ENCODE peak calls at places on chromosomes 11 and 22, in seven cellular contexts. Q, K, O, C, B, F and Z are unnamed samples.

GRCh38 chr11:63508009-63508408 is 2.1 kb downstream of the LGALS12 start:
- DNase-seq in F (no peak), B (peak), C (no peak), Q (peak), O (no peak), K (peak), Z (no peak)

GRCh38 chr22:43118024-43118849 is 7.7 kb downstream of the BIK start:
- DNase-seq in K (no peak), F (no peak), C (no peak), O (no peak), B (no peak), Q (no peak), Z (no peak)

GRCh38 chr11:96054870-96055705 is 131.2 kb upstream of the MTMR2 start:
- DNase-seq in F (no peak), O (no peak), K (no peak), Q (peak), C (peak), B (peak), Z (no peak)

GRCh38 chr11:66001941-66002647 is at the start of the genes BANF1 and EIF1AD:
- DNase-seq in B (peak), C (peak), F (peak), O (peak), K (peak), Q (peak), Z (peak)

GRCh38 chr11:134488512-134488911 is 76.5 kb upstream of the B3GAT1 start:
- DNase-seq in Q (no peak), K (peak), O (no peak), B (no peak), C (no peak), F (no peak), Z (no peak)

GRCh38 chr11:20051783-20052399 is 108.4 kb downstream of the DBX1 start:
- DNase-seq in Q (no peak), C (no peak), O (no peak), B (no peak), K (no peak), F (no peak), Z (no peak)

GRCh38 chr22:31610611-31611010 is 51.4 kb downstream of the PISD start:
- DNase-seq in K (no peak), C (no peak), B (no peak), Q (no peak), O (no peak), F (no peak), Z (no peak)

GRCh38 chr22:17501679-17502285 is 61.5 kb upstream of the SLC25A18 start:
- DNase-seq in O (no peak), B (peak), Q (peak), K (peak), F (no peak), C (peak), Z (peak)

GRCh38 chr11:93001812-93002211 is 32.4 kb downstream of the MTNR1B start:
- DNase-seq in O (no peak), C (no peak), Q (no peak), K (no peak), F (no peak), B (no peak), Z (no peak)

GRCh38 chr22:35784633-35785032 is 67.0 kb downstream of the APOL5 start:
- DNase-seq in B (no peak), K (no peak), F (no peak), Q (no peak), C (no peak), O (no peak), Z (no peak)

GRCh38 chr11:73070653-73071052 is 71.5 kb downstream of the FCHSD2 start:
- DNase-seq in B (no peak), C (no peak), O (no peak), Q (no peak), K (no peak), F (no peak), Z (no peak)

GRCh38 chr22:19495562-19496323 is 16.0 kb downstream of the CDC45 start:
- DNase-seq in C (peak), F (no peak), Q (no peak), O (no peak), K (no peak), B (no peak), Z (no peak)

GRCh38 chr11:93756748-93757147 is 15.3 kb downstream of the C11orf54 start:
- DNase-seq in C (no peak), F (no peak), K (no peak), Q (no peak), O (no peak), B (no peak), Z (no peak)

GRCh38 chr11:73612601-73613137 is 14.8 kb upstream of the FAM168A start:
- DNase-seq in O (no peak), K (no peak), F (no peak), Q (no peak), C (no peak), B (no peak), Z (no peak)

GRCh38 chr22:36221799-36222751 is 17.3 kb downstream of the APOL2 start:
- DNase-seq in B (peak), F (no peak), C (no peak), K (peak), Q (peak), O (no peak), Z (no peak)

GRCh38 chr11:100980156-100980555 is 149.5 kb downstream of the PGR start:
- DNase-seq in O (no peak), C (no peak), Q (no peak), F (no peak), K (no peak), B (no peak), Z (peak)

DNA sequence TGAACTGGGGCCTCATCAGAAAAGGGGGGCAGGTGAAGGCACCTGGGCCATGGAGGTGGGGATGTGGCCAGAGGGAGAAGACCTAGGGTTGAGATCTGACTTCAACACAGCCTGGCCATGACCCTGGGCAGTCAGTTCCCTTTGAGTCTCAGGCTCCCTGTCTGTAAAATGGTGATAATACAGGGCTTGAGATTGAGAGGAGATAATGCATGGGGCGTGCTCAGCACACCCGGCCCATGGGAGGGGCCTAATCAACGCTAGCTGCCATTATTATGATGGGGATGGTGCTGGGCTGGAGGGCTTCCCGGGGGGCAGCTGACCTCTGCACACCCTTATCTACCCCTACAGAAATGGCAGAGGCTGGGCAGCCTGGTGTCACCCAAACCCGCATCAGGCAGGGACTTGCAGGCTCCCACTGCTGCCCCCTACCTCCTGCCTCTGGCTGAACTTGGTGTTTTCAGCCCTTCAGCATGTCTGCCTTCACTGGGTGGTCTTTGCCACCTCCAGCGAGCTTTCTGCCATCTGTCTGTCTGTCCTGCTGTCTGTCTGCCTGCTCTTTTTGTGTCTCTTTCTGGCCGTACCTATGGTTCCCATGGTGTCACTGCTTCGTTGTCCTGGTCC is 84.5 kb downstream of the CACNA1I start:
- DNase-seq in B (no peak), C (no peak), Q (peak), O (no peak), K (peak), F (no peak), Z (no peak)
- TF ChIP-seq CTCF in B (no peak), C (no peak), Q (peak), O (no peak), K (peak), F (no peak), Z (peak)

DNA sequence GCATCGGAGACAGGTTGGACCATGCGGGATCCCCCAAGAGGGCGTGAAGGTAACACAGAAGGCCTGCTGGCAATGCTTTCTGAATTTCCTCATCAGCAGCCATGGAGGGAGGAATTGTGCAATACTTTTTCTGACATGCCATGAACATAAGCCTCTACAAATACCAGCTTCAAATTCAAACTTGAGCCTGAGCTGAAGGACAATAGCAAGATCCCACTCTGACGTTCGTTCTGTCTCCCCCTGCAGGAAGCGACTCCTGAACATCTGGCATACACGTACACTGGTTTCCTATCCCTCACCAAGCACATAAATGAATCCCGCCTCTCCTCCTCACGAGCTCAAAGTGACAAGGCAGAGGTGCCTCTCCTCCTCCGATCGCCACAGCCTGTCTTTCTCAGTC is 312.2 kb downstream of the BRD1 start:
- DNase-seq in B (no peak), K (peak), C (no peak), F (no peak), O (no peak), Q (no peak), Z (no peak)
- TF ChIP-seq CTCF in B (no peak), K (peak), C (no peak), F (no peak), O (no peak), Q (peak), Z (no peak)

GRCh38 chr11:45336136-45336535 is 50.0 kb upstream of the SYT13 start:
- DNase-seq in K (peak), C (no peak), B (no peak), F (no peak), O (no peak), Q (no peak), Z (no peak)

GRCh38 chr11:45337583-45338360 is 51.6 kb upstream of the SYT13 start:
- DNase-seq in K (peak), C (no peak), F (no peak), Q (no peak), O (no peak), B (no peak), Z (no peak)

GRCh38 chr11:45343988-45344387 is 57.8 kb upstream of the SYT13 start:
- DNase-seq in F (no peak), K (peak), O (no peak), C (no peak), Q (no peak), B (no peak), Z (no peak)

GRCh38 chr11:45339754-45340519 is 53.8 kb upstream of the SYT13 start:
- DNase-seq in F (peak), K (peak), Q (peak), O (peak), C (peak), B (peak), Z (peak)

DNA sequence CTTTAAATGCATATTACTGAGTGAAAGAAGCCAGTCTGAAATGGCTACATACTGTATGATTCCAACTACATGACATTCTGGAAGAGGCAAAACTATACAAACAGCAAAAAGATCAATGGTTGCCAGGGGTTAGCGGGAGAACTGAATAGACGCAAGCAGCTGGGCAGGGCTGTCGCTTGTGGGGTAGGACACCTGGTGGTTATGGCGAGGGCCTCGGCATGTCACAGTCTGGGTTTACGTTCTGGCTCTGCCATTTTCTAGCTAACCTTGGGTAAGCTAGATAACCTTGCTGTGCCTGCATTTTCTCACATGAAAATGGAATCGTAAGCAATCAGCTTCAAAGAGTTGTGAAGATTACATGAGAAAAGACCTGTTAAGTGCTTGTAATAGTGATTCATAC is 55.2 kb upstream of the SYT13 start:
- DNase-seq in F (no peak), O (no peak), K (peak), B (no peak), Q (no peak), C (no peak), Z (no peak)
- TF ChIP-seq CTCF in F (no peak), O (no peak), K (peak), B (no peak), Q (no peak), C (no peak), Z (no peak)

GRCh38 chr11:697028-697491 is 1.4 kb downstream of the TMEM80 start:
- DNase-seq in F (no peak), B (no peak), O (no peak), C (peak), Q (no peak), K (no peak), Z (peak)

GRCh38 chr11:699116-699508 is 3.5 kb downstream of the TMEM80 start:
- DNase-seq in B (no peak), C (no peak), O (no peak), F (no peak), K (no peak), Q (no peak), Z (no peak)

GRCh38 chr11:697811-698311 is 2.2 kb downstream of the TMEM80 start:
- DNase-seq in C (no peak), F (no peak), B (no peak), Q (no peak), K (no peak), O (no peak), Z (no peak)

GRCh38 chr11:699753-700152 is 4.1 kb downstream of the TMEM80 start:
- DNase-seq in C (no peak), B (no peak), O (no peak), F (no peak), Q (no peak), K (no peak), Z (no peak)

DNA sequence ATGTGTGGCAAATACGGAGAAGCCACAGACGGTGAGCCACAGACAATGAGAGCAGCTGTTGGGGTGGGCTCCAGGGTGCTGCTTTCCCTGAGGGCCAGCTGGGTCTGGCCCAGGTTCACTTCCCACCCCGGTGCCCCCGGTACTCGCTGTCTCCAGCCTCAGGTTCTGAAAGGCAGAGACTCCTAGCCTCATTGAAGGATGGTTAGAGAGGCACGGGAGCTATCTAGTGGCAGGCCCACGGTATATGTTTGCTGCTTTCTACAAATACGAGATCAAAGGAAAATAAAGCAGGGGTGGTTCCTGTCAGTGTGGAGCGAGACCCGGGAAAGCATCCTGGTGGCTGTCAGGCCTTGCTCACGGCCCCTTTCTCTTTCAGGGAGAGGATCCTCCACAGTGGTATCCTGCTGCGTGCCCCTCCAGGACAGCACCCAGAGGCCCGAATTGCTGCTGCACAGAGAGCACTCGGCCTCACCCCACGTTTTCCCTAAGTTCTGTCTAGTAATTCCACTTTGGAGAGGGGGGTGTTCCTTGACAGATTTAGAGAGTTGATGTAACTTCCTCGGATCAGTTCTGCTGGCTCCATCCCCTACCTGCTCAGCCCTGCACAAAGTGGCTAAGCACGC is 3.0 kb downstream of the TMEM80 start:
- DNase-seq in C (no peak), F (no peak), Q (no peak), K (no peak), B (no peak), O (no peak), Z (no peak)
- TF ChIP-seq CTCF in C (no peak), F (no peak), Q (no peak), K (no peak), B (no peak), O (no peak), Z (no peak)